ENCODE peak calls at places on chromosomes 6 and 20, in six cellular contexts. B, O, R, E, Q and H are unnamed samples.

GRCh38 chr6:116996842-116997241 is 119.8 kb downstream of the RFX6 start:
- DNase-seq in B (no peak), O (no peak), R (no peak), E (no peak), Q (no peak), H (no peak)

GRCh38 chr20:8148501-8148900 is 16.4 kb downstream of the PLCB1 start:
- DNase-seq in B (no peak), O (no peak), R (no peak), E (no peak), Q (no peak), H (no peak)

GRCh38 chr6:93366506-93366905 is 52.9 kb downstream of the EPHA7 start:
- DNase-seq in B (no peak), O (no peak), R (no peak), E (no peak), Q (no peak), H (no peak)

GRCh38 chr6:98463038-98463437 is 371.3 kb upstream of the POU3F2 start:
- DNase-seq in B (no peak), O (no peak), R (no peak), E (no peak), Q (no peak), H (no peak)

GRCh38 chr6:137866200-137866913 is 702 bp upstream of the TNFAIP3 start:
- DNase-seq in B (no peak), O (no peak), R (no peak), E (no peak), Q (no peak), H (no peak)

GRCh38 chr6:18579165-18579564 is 192.0 kb downstream of the RNF144B start:
- DNase-seq in B (no peak), O (no peak), R (no peak), E (no peak), Q (no peak), H (no peak)

GRCh38 chr6:119612871-119613515 is 263.4 kb upstream of the MAN1A1 start:
- DNase-seq in B (no peak), O (no peak), R (no peak), E (no peak), Q (no peak), H (no peak)

GRCh38 chr6:139262519-139263300 is 29.1 kb downstream of the TXLNB start:
- DNase-seq in B (peak), O (peak), R (no peak), E (no peak), Q (no peak), H (no peak)

GRCh38 chr20:48983423-48984400 is 62.2 kb downstream of the ARFGEF2 start:
- DNase-seq in B (no peak), O (peak), R (no peak), E (peak), Q (peak), H (peak)

GRCh38 chr6:43695078-43695966 is 7.7 kb upstream of the MRPS18A start:
- DNase-seq in B (no peak), O (no peak), R (no peak), E (no peak), Q (no peak), H (no peak)

GRCh38 chr6:42453649-42454427 is 2.1 kb upstream of the TRERF1 start:
- DNase-seq in B (no peak), O (no peak), R (no peak), E (no peak), Q (no peak), H (no peak)

GRCh38 chr6:13615802-13616140 is 636 bp downstream of the NOL7 start:
- DNase-seq in B (peak), O (no peak), R (no peak), E (no peak), Q (no peak), H (no peak)

GRCh38 chr20:53829706-53830521 is 236.3 kb upstream of the ZNF217 start:
- DNase-seq in B (peak), O (no peak), R (no peak), E (peak), Q (peak), H (no peak)
- H3K4me3 ChIP-seq in B (peak), O (no peak), R (no peak), E (peak), Q (peak), H (no peak)

GRCh38 chr6:45436544-45437440 is 59.1 kb upstream of the SUPT3H start:
- DNase-seq in B (no peak), O (no peak), R (no peak), E (no peak), Q (no peak), H (no peak)

GRCh38 chr6:45438156-45438555 is 60.4 kb upstream of the SUPT3H start:
- DNase-seq in B (no peak), O (no peak), R (no peak), E (no peak), Q (no peak), H (no peak)

GRCh38 chr6:45439459-45439858 is 61.7 kb upstream of the SUPT3H start:
- DNase-seq in B (no peak), O (no peak), R (no peak), E (no peak), Q (no peak), H (no peak)

GRCh38 chr6:45438849-45439406 is 61.2 kb upstream of the SUPT3H start:
- DNase-seq in B (no peak), O (peak), R (no peak), E (peak), Q (no peak), H (peak)

DNA sequence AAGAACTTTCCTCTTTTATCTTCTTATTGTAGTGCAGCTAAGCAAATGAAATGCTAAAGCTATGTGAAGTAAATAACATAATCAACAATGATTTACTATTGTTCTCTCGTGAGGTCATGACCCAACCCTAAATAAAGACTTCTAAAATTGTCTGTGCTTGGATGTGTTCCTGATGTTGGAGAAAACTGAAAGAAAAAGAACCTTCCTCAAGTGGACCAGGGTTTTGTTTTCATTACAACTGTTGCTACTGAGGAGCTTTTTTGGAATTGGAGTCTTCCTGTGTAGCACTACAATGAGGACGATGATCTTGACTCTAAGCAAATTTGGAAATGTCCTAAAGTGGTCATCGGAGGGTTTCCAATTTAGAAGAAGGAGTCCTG is 59.7 kb upstream of the SUPT3H start:
- DNase-seq in B (no peak), O (no peak), R (no peak), E (no peak), Q (no peak), H (no peak)
- H3K4me3 ChIP-seq in B (no peak), O (no peak), R (no peak), E (no peak), Q (no peak), H (no peak)

DNA sequence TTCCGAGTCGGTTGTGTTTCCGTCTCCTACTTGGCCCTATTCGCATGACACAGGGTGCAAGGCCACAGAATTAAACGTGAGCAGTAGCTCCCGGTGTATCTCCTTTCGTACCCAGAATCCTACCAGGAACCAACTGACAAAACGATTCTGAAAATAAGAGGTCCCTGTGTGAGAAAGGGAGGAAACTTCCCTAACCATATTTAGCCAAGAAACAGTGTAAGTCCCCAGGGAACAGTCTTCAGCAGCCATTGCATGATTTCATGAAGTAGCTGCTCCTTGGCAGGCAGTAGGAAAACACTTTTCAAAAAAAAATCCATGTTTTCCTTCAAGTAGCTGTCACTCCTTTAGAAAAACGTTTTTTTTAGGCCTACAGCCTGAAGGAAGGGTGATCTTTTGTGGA is 46.9 kb downstream of the PDE10A start:
- DNase-seq in B (no peak), O (no peak), R (peak), E (no peak), Q (no peak), H (no peak)
- H3K4me3 ChIP-seq in B (no peak), O (no peak), R (no peak), E (no peak), Q (no peak), H (no peak)

DNA sequence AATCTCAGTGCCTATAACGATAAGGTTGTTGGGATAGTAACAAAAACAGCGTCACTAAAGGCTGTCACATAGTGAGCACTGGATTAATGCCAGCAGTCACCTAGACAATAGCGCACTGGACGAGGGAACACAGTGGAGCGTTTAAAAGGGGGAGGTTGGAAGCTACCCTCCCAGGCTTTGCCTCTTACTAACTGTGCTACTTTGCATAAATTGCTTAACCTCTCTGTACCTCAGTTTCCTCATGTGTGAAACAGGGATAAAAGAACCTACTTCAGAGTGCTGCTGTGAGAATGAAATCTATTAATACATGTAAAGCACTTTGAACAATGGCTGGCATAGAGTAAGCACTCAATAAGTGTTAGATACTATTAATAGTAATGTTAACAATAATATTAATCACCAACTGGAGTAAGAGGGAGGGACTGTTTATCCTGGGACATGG is 10.5 kb downstream of the BCL2L1 start:
- DNase-seq in B (peak), O (no peak), R (no peak), E (no peak), Q (no peak), H (no peak)
- H3K4me3 ChIP-seq in B (peak), O (no peak), R (no peak), E (no peak), Q (peak), H (no peak)

GRCh38 chr20:2655331-2656116 is 3.1 kb downstream of the NOP56 start:
- DNase-seq in B (no peak), O (no peak), R (no peak), E (no peak), Q (no peak), H (no peak)

GRCh38 chr20:2656471-2657117 is 4.2 kb downstream of the NOP56 start:
- DNase-seq in B (no peak), O (no peak), R (no peak), E (no peak), Q (no peak), H (no peak)

GRCh38 chr20:2653511-2654383 is 1.3 kb downstream of the NOP56 start:
- DNase-seq in B (no peak), O (no peak), R (no peak), E (no peak), Q (no peak), H (no peak)

GRCh38 chr20:2654384-2654822 is 2.0 kb downstream of the NOP56 start:
- DNase-seq in B (no peak), O (no peak), R (no peak), E (no peak), Q (no peak), H (no peak)

DNA sequence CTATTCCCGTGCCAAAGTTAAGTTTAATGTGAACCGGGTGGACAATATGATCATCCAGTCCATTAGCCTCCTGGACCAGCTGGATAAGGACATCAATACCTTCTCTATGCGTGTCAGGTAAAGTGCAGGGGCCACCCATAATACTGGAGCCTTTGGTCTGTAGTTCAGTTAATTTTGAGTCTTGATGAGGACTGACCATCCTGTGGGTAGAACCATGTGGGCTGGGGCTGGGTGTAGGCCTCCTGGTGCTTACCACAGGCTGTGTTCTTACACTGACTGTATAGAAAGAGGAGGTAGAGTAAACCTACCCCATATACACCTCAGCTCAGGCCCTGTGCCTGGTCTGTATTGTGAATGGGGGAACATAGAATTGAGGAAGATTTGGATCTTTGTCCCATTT is 2.4 kb downstream of the NOP56 start:
- DNase-seq in B (no peak), O (no peak), R (no peak), E (no peak), Q (no peak), H (no peak)
- H3K4me3 ChIP-seq in B (peak), O (no peak), R (no peak), E (peak), Q (peak), H (no peak)